ENCODE peak calls at places on chromosomes 6 and 20, in seven cellular contexts. G is Karpas-422, U is GM23338, D is PC-3, S is GM23248, V is OCI-LY7, N is hepatocyte. H is an unnamed sample. For H3K9me2, the result is how much of the 10 kb centered on the place peaks cover.

GRCh38 chr6:158797331-158798202 is 21.6 kb downstream of the EZR start:
- DNase-seq in G (no peak), U (no peak), D (no peak), S (peak), V (no peak), N (no peak), H (no peak)

GRCh38 chr20:39670987-39671386 is 708.8 kb downstream of the DHX35 start:
- DNase-seq in G (no peak), U (no peak), D (no peak), S (no peak), V (no peak), N (no peak), H (no peak)

GRCh38 chr6:98156580-98156979 is 677.8 kb upstream of the POU3F2 start:
- DNase-seq in G (no peak), U (no peak), D (no peak), S (no peak), V (no peak), N (no peak), H (no peak)

GRCh38 chr20:8073024-8073832 is 53.7 kb upstream of the TMX4 start:
- DNase-seq in G (no peak), U (peak), D (peak), S (peak), V (no peak), N (peak), H (no peak)

GRCh38 chr6:29953706-29954105 is 11.4 kb downstream of the HLA-A start:
- DNase-seq in G (no peak), U (no peak), D (no peak), S (peak), V (no peak), N (no peak), H (no peak)

GRCh38 chr20:62710886-62711702 is 2.5 kb downstream of the NTSR1 start:
- DNase-seq in G (no peak), U (no peak), D (peak), S (peak), V (no peak), N (no peak), H (peak)

GRCh38 chr6:20572940-20573339 is 38.7 kb downstream of the CDKAL1 start:
- DNase-seq in G (no peak), U (no peak), D (peak), S (peak), V (no peak), N (peak), H (no peak)

GRCh38 chr6:40789143-40789764 is 202.1 kb upstream of the LRFN2 start:
- DNase-seq in G (no peak), U (peak), D (no peak), S (no peak), V (no peak), N (no peak), H (no peak)

GRCh38 chr20:12047838-12048432 is 130.2 kb downstream of the BTBD3 start:
- DNase-seq in G (no peak), U (no peak), D (peak), S (peak), V (no peak), N (no peak), H (no peak)

GRCh38 chr20:41178904-41179432 is 41.6 kb downstream of the PLCG1 start:
- DNase-seq in G (no peak), U (no peak), D (no peak), S (no peak), V (no peak), N (no peak), H (no peak)

GRCh38 chr6:69865126-69865525 is 1.2 kb upstream of the COL19A1 start:
- DNase-seq in G (no peak), U (no peak), D (peak), S (peak), V (no peak), N (no peak), H (no peak)

GRCh38 chr6:36539814-36540568 is 7.3 kb downstream of the STK38 start:
- DNase-seq in G (no peak), U (no peak), D (no peak), S (no peak), V (no peak), N (no peak), H (no peak)
- H3K9me2 ChIP-seq in G (under half), U (under half), D (under half), S (under half), V (under half), N (under half), H (under half)

GRCh38 chr6:31114540-31114876 is at the start of gene PSORS1C1:
- DNase-seq in G (no peak), U (peak), D (peak), S (peak), V (no peak), N (peak), H (peak)
- H2AFZ ChIP-seq in G (no peak), U (peak), D (peak), S (peak), V (no peak), N (no peak), H (peak)

DNA sequence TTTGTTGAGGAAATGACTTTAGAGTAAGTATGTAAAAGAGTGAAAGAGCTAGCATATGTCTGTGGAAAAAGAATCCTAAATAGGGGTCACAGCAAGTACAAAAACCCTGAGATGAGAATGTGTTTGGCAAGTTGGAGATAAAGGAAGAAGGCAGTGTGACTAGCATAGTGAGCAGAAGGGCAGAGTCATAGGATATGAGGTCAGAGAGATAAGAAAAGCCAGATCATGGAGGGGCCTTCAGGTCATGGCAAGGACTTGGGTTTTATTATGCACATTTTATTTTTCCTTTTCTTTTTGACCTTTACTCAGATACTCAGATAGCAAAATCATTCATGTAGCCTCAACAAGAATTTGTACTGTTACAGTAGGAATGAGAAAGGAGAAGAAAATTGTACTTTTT is 138.0 kb downstream of the GJA1 start:
- DNase-seq in G (no peak), U (no peak), D (no peak), S (peak), V (no peak), N (no peak), H (no peak)
- H3K9me2 ChIP-seq in G (under half), U (under half), D (under half), S (under half), V (under half), N (under half), H (under half)

DNA sequence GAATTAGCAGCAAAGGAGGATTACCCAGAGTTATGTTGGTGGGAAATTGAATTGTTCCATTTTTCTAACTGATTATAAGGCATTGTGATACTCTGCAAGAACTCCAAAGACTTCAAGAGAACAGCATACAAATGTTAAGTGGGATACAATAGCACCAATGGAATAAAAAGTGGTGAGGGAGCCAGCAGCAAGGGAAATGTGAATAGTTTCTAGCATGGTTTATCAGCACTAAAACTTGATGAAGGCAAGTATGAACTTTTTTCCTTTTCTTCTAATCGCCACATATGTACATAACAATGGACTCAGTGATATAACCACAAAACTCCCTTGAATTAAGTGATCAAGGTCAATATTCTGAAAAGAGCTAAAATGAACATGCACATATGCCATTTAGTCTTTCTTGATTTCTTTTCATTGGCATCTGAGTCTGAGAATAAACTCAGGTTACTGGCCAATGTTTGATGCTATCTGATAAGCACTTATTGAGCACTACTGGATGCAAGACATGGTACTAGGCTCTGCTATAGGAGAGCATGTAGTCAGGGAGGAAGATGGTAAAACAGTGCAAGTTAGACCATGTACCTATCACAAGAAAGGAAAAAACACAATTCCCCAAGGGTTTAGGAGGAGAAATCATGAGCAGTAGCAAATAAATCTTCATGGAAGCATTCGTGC is 36.6 kb upstream of the NOX3 start:
- DNase-seq in G (no peak), U (no peak), D (no peak), S (no peak), V (no peak), N (no peak), H (no peak)
- H2AFZ ChIP-seq in G (no peak), U (no peak), D (no peak), S (no peak), V (no peak), N (no peak), H (no peak)

GRCh38 chr6:101879782-101880181 is 486.3 kb downstream of the GRIK2 start:
- DNase-seq in G (no peak), U (no peak), D (no peak), S (no peak), V (no peak), N (no peak), H (no peak)
- H3K9me2 ChIP-seq in G (under half), U (under half), D (under half), S (under half), V (under half), N (under half), H (under half)

GRCh38 chr20:17470521-17470920 is 60.7 kb downstream of the BFSP1 start:
- DNase-seq in G (no peak), U (no peak), D (no peak), S (no peak), V (no peak), N (no peak), H (no peak)
- H2AFZ ChIP-seq in G (no peak), U (no peak), D (no peak), S (no peak), V (no peak), N (no peak), H (no peak)

GRCh38 chr20:45545754-45546453 is 1.3 kb downstream of the EPPIN start:
- DNase-seq in G (peak), U (peak), D (peak), S (peak), V (peak), N (peak), H (no peak)
- H3K9me2 ChIP-seq in G (under half), U (under half), D (under half), S (under half), V (under half), N (under half), H (under half)